ENCODE peak calls at places on chromosomes 3 and 15, in six cellular contexts. O is tibial artery, F is adrenal gland, W is HFF-Myc, I is breast epithelium, C is cardiac fibroblast. Q is an unnamed sample.
A peak's percentile ranks its signal among the peaks of the same experiment; 100 is the strongest.

GRCh38 chr3:193825617-193826016 is 232.6 kb downstream of the OPA1 start:
- DNase-seq in O (no peak), I (no peak), C (no peak), W (no peak), F (no peak), Q (no peak)

GRCh38 chr15:29102911-29103824 is 166.5 kb downstream of the NSMCE3 start:
- DNase-seq in W (no peak), C (no peak), I (no peak), O (no peak), F (no peak), Q (no peak)

GRCh38 chr3:153513236-153513635 is 351.2 kb downstream of the RAP2B start:
- DNase-seq in C (peak; percentile 27), F (no peak), W (no peak), I (no peak), O (no peak), Q (no peak)

GRCh38 chr3:126766653-126767052 is 62.6 kb downstream of the CHCHD6 start:
- DNase-seq in I (no peak), F (no peak), W (no peak), O (no peak), C (no peak), Q (no peak)

GRCh38 chr15:65963358-65963757 is 94.1 kb downstream of the RAB11A start:
- DNase-seq in F (no peak), C (no peak), I (no peak), W (no peak), O (no peak), Q (no peak)

GRCh38 chr15:74320358-74321247 is 46.8 kb downstream of the CYP11A1 start:
- DNase-seq in O (no peak), I (peak; percentile 20), F (peak; percentile 64), C (peak; percentile 69), W (no peak), Q (peak; percentile 72)

GRCh38 chr3:149934524-149934923 is 36.2 kb downstream of the PFN2 start:
- DNase-seq in O (peak; percentile 76), C (peak; percentile 85), F (peak; percentile 70), I (no peak), W (no peak), Q (peak; percentile 40)

GRCh38 chr3:20648294-20648693 is 462.3 kb upstream of the SGO1 start:
- DNase-seq in C (peak; percentile 82), I (no peak), O (no peak), W (peak; percentile 99), F (no peak), Q (no peak)

GRCh38 chr15:33608714-33609113 is 297.9 kb downstream of the RYR3 start:
- DNase-seq in C (no peak), I (no peak), O (no peak), W (no peak), F (no peak), Q (no peak)

GRCh38 chr3:181403876-181404660 is 307.7 kb upstream of the SOX2 start:
- DNase-seq in F (no peak), O (no peak), I (no peak), C (no peak), W (no peak), Q (no peak)

GRCh38 chr3:191627064-191627463 is 166.1 kb downstream of the PYDC2 start:
- DNase-seq in O (no peak), I (no peak), F (no peak), W (no peak), C (no peak), Q (no peak)

DNA sequence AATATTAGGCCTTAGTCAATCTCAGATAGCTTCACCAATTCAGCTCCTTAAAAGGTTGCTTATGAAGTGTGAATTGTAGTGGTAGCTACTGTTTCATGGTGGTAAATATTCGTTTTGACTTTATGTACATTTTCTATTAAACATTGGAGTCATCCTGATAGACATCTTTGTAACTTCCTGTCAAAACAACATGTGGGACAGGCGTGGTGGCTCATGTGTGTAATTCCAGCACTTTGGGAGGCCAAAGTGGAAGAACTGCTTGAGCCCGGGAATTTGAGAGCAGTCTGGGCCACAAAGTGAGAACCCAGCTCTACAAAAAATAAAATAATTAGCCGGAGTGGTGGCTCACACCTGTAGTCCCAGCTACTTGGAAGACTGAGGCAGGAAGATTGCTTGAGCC is 2.0 kb upstream of the TRIM59 start:
- DNase-seq in W (peak; percentile 33), I (no peak), C (peak; percentile 30), F (no peak), O (no peak), Q (no peak)
- TF ChIP-seq CTCF in W (no peak), I (no peak), C (no peak), F (no peak), O (no peak), Q (no peak)

GRCh38 chr15:67420137-67420536 is 100.8 kb upstream of the C15orf61 start:
- DNase-seq in F (no peak), I (no peak), W (no peak), C (no peak), O (no peak), Q (no peak)

GRCh38 chr15:67419705-67420104 is 101.2 kb upstream of the C15orf61 start:
- DNase-seq in C (no peak), O (no peak), I (no peak), F (no peak), W (no peak), Q (no peak)

GRCh38 chr15:67416891-67417290 is 104.0 kb upstream of the C15orf61 start:
- DNase-seq in W (no peak), F (no peak), I (no peak), C (no peak), O (no peak), Q (no peak)

GRCh38 chr15:67422296-67422695 is 98.6 kb upstream of the C15orf61 start:
- DNase-seq in O (no peak), I (no peak), F (no peak), W (no peak), C (no peak), Q (no peak)

GRCh38 chr15:67421105-67421504 is 99.8 kb upstream of the C15orf61 start:
- DNase-seq in W (no peak), C (no peak), O (no peak), I (no peak), F (no peak), Q (no peak)
- TF ChIP-seq CTCF in W (no peak), C (no peak), O (no peak), I (no peak), F (no peak), Q (no peak)

GRCh38 chr3:45966371-45966780 is 23.1 kb downstream of the CXCR6 start:
- DNase-seq in W (no peak), I (no peak), F (no peak), C (no peak), O (no peak), Q (no peak)

GRCh38 chr3:45966969-45967640 is 23.8 kb downstream of the CXCR6 start:
- DNase-seq in F (no peak), W (no peak), O (no peak), I (no peak), C (no peak), Q (no peak)

GRCh38 chr3:45968149-45968548 is 24.9 kb downstream of the CXCR6 start:
- DNase-seq in C (no peak), O (no peak), W (no peak), I (no peak), F (no peak), Q (no peak)

GRCh38 chr3:45968706-45969105 is 25.4 kb downstream of the CXCR6 start:
- DNase-seq in W (no peak), I (no peak), F (no peak), O (no peak), C (peak; percentile 65), Q (peak; percentile 57)

DNA sequence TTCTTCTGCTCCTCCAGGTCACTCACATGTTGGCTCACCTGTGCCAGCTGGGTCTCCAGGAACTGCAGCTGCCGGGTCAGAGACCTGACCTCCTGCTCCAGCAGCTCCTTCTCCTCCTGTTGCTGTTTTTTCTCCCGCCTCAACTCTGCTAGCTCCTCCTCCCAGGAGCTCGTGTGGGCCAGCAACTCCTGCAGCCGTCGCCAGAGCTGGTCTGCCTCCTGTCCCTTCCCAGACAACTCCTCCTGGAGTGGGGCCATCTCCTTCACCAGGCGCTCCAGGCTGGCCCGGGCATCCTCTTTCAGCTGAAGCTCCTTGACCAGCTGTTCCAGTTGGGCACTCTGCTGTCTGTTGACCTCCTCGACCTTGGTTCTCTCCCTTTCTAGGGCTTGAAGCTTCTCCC is 24.5 kb downstream of the CXCR6 start:
- DNase-seq in O (no peak), W (no peak), C (no peak), I (no peak), F (no peak), Q (no peak)
- TF ChIP-seq CTCF in O (no peak), W (no peak), C (no peak), I (no peak), F (no peak), Q (no peak)

GRCh38 chr3:113138839-113139743 is 72.3 kb upstream of the BOC start:
- DNase-seq in C (no peak), I (no peak), W (no peak), O (no peak), F (no peak), Q (peak; percentile 38)

GRCh38 chr3:113132571-113132996 is 78.8 kb upstream of the BOC start:
- DNase-seq in I (no peak), F (no peak), O (no peak), W (peak; percentile 50), C (peak; percentile 14), Q (no peak)

GRCh38 chr3:113140876-113141275 is 70.5 kb upstream of the BOC start:
- DNase-seq in F (no peak), C (peak; percentile 53), I (no peak), W (no peak), O (no peak), Q (no peak)

GRCh38 chr3:113136529-113136928 is 74.8 kb upstream of the BOC start:
- DNase-seq in C (no peak), O (no peak), F (no peak), W (no peak), I (no peak), Q (no peak)

GRCh38 chr3:113136071-113136470 is 75.3 kb upstream of the BOC start:
- DNase-seq in W (no peak), O (no peak), F (no peak), C (peak; percentile 61), I (no peak), Q (no peak)
- TF ChIP-seq CTCF in W (peak; percentile 37), O (peak; percentile 47), F (peak; percentile 66), C (peak; percentile 49), I (peak; percentile 62), Q (peak; percentile 72)

GRCh38 chr15:98860647-98861041 is 146.9 kb downstream of the PGPEP1L start:
- DNase-seq in F (no peak), I (no peak), C (no peak), O (no peak), W (no peak), Q (no peak)

GRCh38 chr15:98856540-98856907 is 151.1 kb downstream of the PGPEP1L start:
- DNase-seq in I (no peak), W (no peak), F (no peak), C (peak; percentile 93), O (no peak), Q (no peak)

GRCh38 chr15:98859149-98859548 is 148.4 kb downstream of the PGPEP1L start:
- DNase-seq in W (no peak), I (no peak), F (no peak), C (no peak), O (no peak), Q (no peak)

GRCh38 chr15:98861188-98861587 is 146.4 kb downstream of the PGPEP1L start:
- DNase-seq in O (no peak), W (no peak), I (no peak), C (no peak), F (no peak), Q (no peak)

GRCh38 chr15:98858610-98859023 is 149.0 kb downstream of the PGPEP1L start:
- DNase-seq in O (no peak), C (no peak), W (no peak), F (no peak), I (no peak), Q (no peak)
- TF ChIP-seq CTCF in O (no peak), C (no peak), W (no peak), F (no peak), I (no peak), Q (no peak)

Q was measured in uterus.